ENCODE peak calls at places on chromosomes 2 and 18, in eight cellular contexts. One of them, this sample, is unnamed. For H3K36me3, the result is how much of the 10 kb centered on the place peaks cover.

GRCh38 chr18:12087483-12087960 is 6.1 kb upstream of the ANKRD62 start:
- DNase-seq in heart left ventricle: no peak
- DNase-seq in upper lobe of right lung: no peak
- DNase-seq in SK-N-SH: no peak
- DNase-seq in CD8-positive, alpha-beta T cell: no peak
- DNase-seq in colonic mucosa: no peak
- DNase-seq in neural progenitor cell: no peak
- DNase-seq in tibial artery: no peak
- DNase-seq in this sample: no peak

GRCh38 chr2:213229814-213230213 is 54.5 kb upstream of the SPAG16 start:
- DNase-seq in heart left ventricle: no peak
- DNase-seq in upper lobe of right lung: no peak
- DNase-seq in SK-N-SH: no peak
- DNase-seq in CD8-positive, alpha-beta T cell: no peak
- DNase-seq in colonic mucosa: no peak
- DNase-seq in neural progenitor cell: no peak
- DNase-seq in tibial artery: no peak
- DNase-seq in this sample: no peak

GRCh38 chr18:48575301-48575657 is 36.4 kb downstream of the CTIF start:
- DNase-seq in heart left ventricle: no peak
- DNase-seq in upper lobe of right lung: no peak
- DNase-seq in SK-N-SH: peak
- DNase-seq in CD8-positive, alpha-beta T cell: no peak
- DNase-seq in colonic mucosa: no peak
- DNase-seq in neural progenitor cell: no peak
- DNase-seq in tibial artery: no peak
- DNase-seq in this sample: no peak

GRCh38 chr18:35469696-35470095 is 28.1 kb downstream of the INO80C start:
- DNase-seq in heart left ventricle: no peak
- DNase-seq in upper lobe of right lung: no peak
- DNase-seq in SK-N-SH: no peak
- DNase-seq in CD8-positive, alpha-beta T cell: no peak
- DNase-seq in colonic mucosa: no peak
- DNase-seq in neural progenitor cell: no peak
- DNase-seq in tibial artery: no peak
- DNase-seq in this sample: no peak

GRCh38 chr18:39839782-39840181 is 2115.3 kb upstream of the PIK3C3 start:
- DNase-seq in heart left ventricle: no peak
- DNase-seq in upper lobe of right lung: no peak
- DNase-seq in SK-N-SH: no peak
- DNase-seq in CD8-positive, alpha-beta T cell: no peak
- DNase-seq in colonic mucosa: no peak
- DNase-seq in neural progenitor cell: no peak
- DNase-seq in tibial artery: no peak
- DNase-seq in this sample: no peak

GRCh38 chr2:207352978-207353377 is 176.8 kb upstream of the CREB1 start:
- DNase-seq in heart left ventricle: no peak
- DNase-seq in upper lobe of right lung: no peak
- DNase-seq in SK-N-SH: no peak
- DNase-seq in CD8-positive, alpha-beta T cell: peak
- DNase-seq in colonic mucosa: no peak
- DNase-seq in neural progenitor cell: peak
- DNase-seq in tibial artery: no peak
- DNase-seq in this sample: no peak

GRCh38 chr2:120855855-120856405 is 120.3 kb downstream of the GLI2 start:
- DNase-seq in heart left ventricle: no peak
- DNase-seq in upper lobe of right lung: peak
- DNase-seq in SK-N-SH: no peak
- DNase-seq in CD8-positive, alpha-beta T cell: no peak
- DNase-seq in colonic mucosa: no peak
- DNase-seq in neural progenitor cell: no peak
- DNase-seq in tibial artery: no peak
- DNase-seq in this sample: no peak

GRCh38 chr2:126658910-126659613 is 3.1 kb downstream of the GYPC start:
- DNase-seq in heart left ventricle: peak
- DNase-seq in upper lobe of right lung: peak
- DNase-seq in SK-N-SH: no peak
- DNase-seq in CD8-positive, alpha-beta T cell: peak
- DNase-seq in colonic mucosa: peak
- DNase-seq in neural progenitor cell: no peak
- DNase-seq in tibial artery: peak
- DNase-seq in this sample: peak

GRCh38 chr2:158359846-158360245 is 96.7 kb downstream of the CCDC148 start:
- DNase-seq in heart left ventricle: no peak
- DNase-seq in upper lobe of right lung: no peak
- DNase-seq in SK-N-SH: no peak
- DNase-seq in CD8-positive, alpha-beta T cell: no peak
- DNase-seq in colonic mucosa: peak
- DNase-seq in neural progenitor cell: peak
- DNase-seq in tibial artery: no peak
- DNase-seq in this sample: no peak

GRCh38 chr18:64747803-64748202 is 598.9 kb upstream of the LINC00305 start:
- DNase-seq in heart left ventricle: no peak
- DNase-seq in upper lobe of right lung: no peak
- DNase-seq in SK-N-SH: peak
- DNase-seq in CD8-positive, alpha-beta T cell: no peak
- DNase-seq in colonic mucosa: no peak
- DNase-seq in neural progenitor cell: peak
- DNase-seq in tibial artery: no peak
- DNase-seq in this sample: no peak

GRCh38 chr2:240949791-240950705 is 43.9 kb downstream of the CROCC2 start:
- DNase-seq in heart left ventricle: peak
- DNase-seq in upper lobe of right lung: peak
- DNase-seq in SK-N-SH: no peak
- DNase-seq in CD8-positive, alpha-beta T cell: no peak
- DNase-seq in colonic mucosa: peak
- DNase-seq in neural progenitor cell: no peak
- DNase-seq in tibial artery: peak
- DNase-seq in this sample: no peak

GRCh38 chr2:227765788-227766187 is 20.1 kb downstream of the SCYGR8 start:
- DNase-seq in heart left ventricle: no peak
- DNase-seq in upper lobe of right lung: no peak
- DNase-seq in SK-N-SH: no peak
- DNase-seq in CD8-positive, alpha-beta T cell: no peak
- DNase-seq in colonic mucosa: no peak
- DNase-seq in neural progenitor cell: no peak
- DNase-seq in tibial artery: no peak
- DNase-seq in this sample: no peak

GRCh38 chr18:3367491-3368091 is 82.4 kb upstream of the TGIF1 start:
- DNase-seq in heart left ventricle: no peak
- DNase-seq in upper lobe of right lung: no peak
- DNase-seq in SK-N-SH: no peak
- DNase-seq in CD8-positive, alpha-beta T cell: no peak
- DNase-seq in colonic mucosa: no peak
- DNase-seq in neural progenitor cell: no peak
- DNase-seq in tibial artery: no peak
- DNase-seq in this sample: no peak

GRCh38 chr2:238053195-238053776 is 7.5 kb upstream of the SCLY start:
- DNase-seq in heart left ventricle: no peak
- DNase-seq in upper lobe of right lung: no peak
- DNase-seq in SK-N-SH: no peak
- DNase-seq in CD8-positive, alpha-beta T cell: no peak
- DNase-seq in colonic mucosa: no peak
- DNase-seq in neural progenitor cell: no peak
- DNase-seq in tibial artery: no peak
- DNase-seq in this sample: no peak

GRCh38 chr2:144078091-144078490 is 441.8 kb downstream of the ZEB2 start:
- DNase-seq in heart left ventricle: no peak
- DNase-seq in upper lobe of right lung: no peak
- DNase-seq in SK-N-SH: peak
- DNase-seq in CD8-positive, alpha-beta T cell: no peak
- DNase-seq in colonic mucosa: no peak
- DNase-seq in neural progenitor cell: no peak
- DNase-seq in tibial artery: no peak
- DNase-seq in this sample: no peak

GRCh38 chr18:64171576-64171975 is 22.7 kb upstream of the LINC00305 start:
- DNase-seq in heart left ventricle: no peak
- DNase-seq in upper lobe of right lung: no peak
- DNase-seq in SK-N-SH: no peak
- DNase-seq in CD8-positive, alpha-beta T cell: no peak
- DNase-seq in colonic mucosa: no peak
- DNase-seq in neural progenitor cell: no peak
- DNase-seq in tibial artery: no peak
- DNase-seq in this sample: no peak

GRCh38 chr2:59584958-59585357 is 968.5 kb downstream of the BCL11A start:
- DNase-seq in heart left ventricle: no peak
- DNase-seq in upper lobe of right lung: no peak
- DNase-seq in SK-N-SH: peak
- DNase-seq in CD8-positive, alpha-beta T cell: no peak
- DNase-seq in colonic mucosa: no peak
- DNase-seq in neural progenitor cell: peak
- DNase-seq in tibial artery: no peak
- DNase-seq in this sample: no peak

GRCh38 chr2:99956232-99957030 is 186.0 kb downstream of the AFF3 start:
- DNase-seq in heart left ventricle: no peak
- DNase-seq in upper lobe of right lung: no peak
- DNase-seq in SK-N-SH: no peak
- DNase-seq in CD8-positive, alpha-beta T cell: no peak
- DNase-seq in colonic mucosa: no peak
- DNase-seq in neural progenitor cell: no peak
- DNase-seq in tibial artery: no peak
- DNase-seq in this sample: no peak

GRCh38 chr2:44086639-44087036 is 82.0 kb upstream of the PPM1B start:
- DNase-seq in heart left ventricle: no peak
- DNase-seq in upper lobe of right lung: no peak
- DNase-seq in SK-N-SH: no peak
- DNase-seq in CD8-positive, alpha-beta T cell: no peak
- DNase-seq in colonic mucosa: no peak
- DNase-seq in neural progenitor cell: peak
- DNase-seq in tibial artery: no peak
- DNase-seq in this sample: no peak

GRCh38 chr2:221310720-221311119 is 261.4 kb downstream of the EPHA4 start:
- DNase-seq in heart left ventricle: no peak
- DNase-seq in upper lobe of right lung: no peak
- DNase-seq in SK-N-SH: no peak
- DNase-seq in CD8-positive, alpha-beta T cell: no peak
- DNase-seq in colonic mucosa: no peak
- DNase-seq in neural progenitor cell: no peak
- DNase-seq in tibial artery: no peak
- DNase-seq in this sample: no peak

GRCh38 chr2:135096665-135097446 is 44.8 kb downstream of the RAB3GAP1 start:
- DNase-seq in heart left ventricle: no peak
- DNase-seq in upper lobe of right lung: no peak
- DNase-seq in SK-N-SH: no peak
- DNase-seq in CD8-positive, alpha-beta T cell: no peak
- DNase-seq in colonic mucosa: no peak
- DNase-seq in neural progenitor cell: no peak
- DNase-seq in tibial artery: no peak
- DNase-seq in this sample: no peak

GRCh38 chr2:27746325-27746724 is 25.2 kb upstream of the MRPL33 start:
- DNase-seq in heart left ventricle: no peak
- DNase-seq in upper lobe of right lung: no peak
- DNase-seq in SK-N-SH: no peak
- DNase-seq in CD8-positive, alpha-beta T cell: no peak
- DNase-seq in colonic mucosa: no peak
- DNase-seq in neural progenitor cell: no peak
- DNase-seq in tibial artery: no peak
- DNase-seq in this sample: no peak

GRCh38 chr2:240420206-240420899 is 15.1 kb upstream of the GPC1 start:
- DNase-seq in heart left ventricle: no peak
- DNase-seq in upper lobe of right lung: peak
- DNase-seq in SK-N-SH: no peak
- DNase-seq in CD8-positive, alpha-beta T cell: no peak
- DNase-seq in colonic mucosa: no peak
- DNase-seq in neural progenitor cell: no peak
- DNase-seq in tibial artery: peak
- DNase-seq in this sample: no peak

DNA sequence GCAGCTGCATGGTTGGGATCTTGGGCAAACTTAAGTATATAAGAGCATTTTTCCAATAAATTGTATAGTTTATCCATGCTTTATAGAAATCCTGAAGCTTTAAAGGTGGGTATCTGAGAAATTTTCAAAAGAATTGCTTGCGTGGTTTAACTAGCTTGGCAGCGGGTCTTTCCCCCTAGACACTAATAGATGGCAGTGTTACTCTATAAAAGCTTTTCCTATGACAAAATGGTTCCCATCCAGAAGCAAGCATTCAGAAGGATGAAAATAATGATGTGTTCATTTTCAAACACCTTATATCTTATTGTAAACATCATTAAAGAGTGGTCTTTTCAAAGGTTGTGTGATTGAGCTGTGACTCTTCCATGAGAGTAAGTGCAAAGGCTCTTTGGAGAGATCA is 45.9 kb downstream of the KDM3A start:
- DNase-seq in heart left ventricle: no peak
- DNase-seq in upper lobe of right lung: no peak
- DNase-seq in SK-N-SH: no peak
- DNase-seq in CD8-positive, alpha-beta T cell: no peak
- DNase-seq in colonic mucosa: no peak
- DNase-seq in neural progenitor cell: no peak
- DNase-seq in tibial artery: no peak
- DNase-seq in this sample: no peak
- H3K36me3 ChIP-seq in heart left ventricle: half or more
- H3K36me3 ChIP-seq in upper lobe of right lung: half or more
- H3K36me3 ChIP-seq in SK-N-SH: half or more
- H3K36me3 ChIP-seq in CD8-positive, alpha-beta T cell: half or more
- H3K36me3 ChIP-seq in colonic mucosa: under half
- H3K36me3 ChIP-seq in neural progenitor cell: under half
- H3K36me3 ChIP-seq in tibial artery: half or more
- H3K36me3 ChIP-seq in this sample: under half

GRCh38 chr2:206127656-206128055 is 31.6 kb downstream of the NDUFS1 start:
- DNase-seq in heart left ventricle: no peak
- DNase-seq in upper lobe of right lung: no peak
- DNase-seq in SK-N-SH: no peak
- DNase-seq in CD8-positive, alpha-beta T cell: no peak
- DNase-seq in colonic mucosa: no peak
- DNase-seq in neural progenitor cell: peak
- DNase-seq in tibial artery: no peak
- DNase-seq in this sample: no peak
- TF ChIP-seq CTCF in heart left ventricle: no peak
- TF ChIP-seq CTCF in upper lobe of right lung: no peak
- TF ChIP-seq CTCF in SK-N-SH: no peak
- TF ChIP-seq CTCF in CD8-positive, alpha-beta T cell: no peak
- TF ChIP-seq CTCF in colonic mucosa: no peak
- TF ChIP-seq CTCF in neural progenitor cell: peak
- TF ChIP-seq CTCF in tibial artery: no peak
- TF ChIP-seq CTCF in this sample: no peak

DNA sequence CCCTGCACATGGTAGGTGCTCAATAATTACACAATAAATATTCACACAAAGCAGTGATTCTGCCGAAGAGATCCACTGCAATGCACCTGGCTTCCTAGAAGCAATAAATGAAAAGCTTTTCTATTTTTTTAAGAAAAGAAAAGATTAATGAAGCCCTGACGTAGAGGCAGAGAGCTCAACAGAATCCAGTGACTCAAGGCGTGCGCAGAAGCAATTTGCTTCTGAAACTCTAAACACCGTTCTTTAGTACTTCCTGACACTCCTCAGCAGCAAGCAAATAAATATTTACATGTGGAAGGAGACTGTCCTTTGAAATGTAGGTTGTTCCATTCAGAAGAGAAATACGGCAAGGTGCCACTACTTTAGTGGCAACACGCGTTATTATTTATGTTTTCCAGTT is 126.1 kb upstream of the ZNF516 start:
- DNase-seq in heart left ventricle: no peak
- DNase-seq in upper lobe of right lung: no peak
- DNase-seq in SK-N-SH: no peak
- DNase-seq in CD8-positive, alpha-beta T cell: no peak
- DNase-seq in colonic mucosa: no peak
- DNase-seq in neural progenitor cell: peak
- DNase-seq in tibial artery: no peak
- DNase-seq in this sample: no peak
- H3K4me3 ChIP-seq in heart left ventricle: peak
- H3K4me3 ChIP-seq in upper lobe of right lung: peak
- H3K4me3 ChIP-seq in SK-N-SH: no peak
- H3K4me3 ChIP-seq in CD8-positive, alpha-beta T cell: no peak
- H3K4me3 ChIP-seq in colonic mucosa: peak
- H3K4me3 ChIP-seq in neural progenitor cell: peak
- H3K4me3 ChIP-seq in tibial artery: no peak
- H3K4me3 ChIP-seq in this sample: no peak

GRCh38 chr2:71456617-71457016 is 3.3 kb downstream of the DYSF start:
- DNase-seq in heart left ventricle: no peak
- DNase-seq in upper lobe of right lung: no peak
- DNase-seq in SK-N-SH: no peak
- DNase-seq in CD8-positive, alpha-beta T cell: no peak
- DNase-seq in colonic mucosa: no peak
- DNase-seq in neural progenitor cell: no peak
- DNase-seq in tibial artery: no peak
- DNase-seq in this sample: no peak
- H3K36me3 ChIP-seq in heart left ventricle: under half
- H3K36me3 ChIP-seq in upper lobe of right lung: under half
- H3K36me3 ChIP-seq in SK-N-SH: under half
- H3K36me3 ChIP-seq in CD8-positive, alpha-beta T cell: under half
- H3K36me3 ChIP-seq in colonic mucosa: under half
- H3K36me3 ChIP-seq in neural progenitor cell: under half
- H3K36me3 ChIP-seq in tibial artery: under half
- H3K36me3 ChIP-seq in this sample: under half